ENCODE peak calls at places on chromosome 9, in eight cellular contexts. Q is adipocyte; Y is stromal cell of bone marrow; W is activated T-helper 9 cell treated with anti-CD3 and anti-CD28 coated beads, Interleukin-2, amount 50 U/mL, for 16 hours; T is stimulated activated CD4-positive, alpha-beta T cell treated with anti-CD3 and anti-CD28 coated beads, Interleukin-12 subunit alpha, Interleukin-12 subunit beta, amount 100 ng/mL, for 24 hours; M is breast epithelium; H is left ventricle myocardium inferior; J is uterus. D is an unnamed sample.

GRCh38 chr9:100700689-100701318 is 122.9 kb downstream of the CAVIN4 start:
- DNase-seq in Q (peak; percentile 25), Y (peak; percentile 1), W (no peak), T (no peak), M (no peak), H (no peak), J (no peak), D (peak; percentile 47)

GRCh38 chr9:16025627-16026026 is 472.8 kb downstream of the CCDC171 start:
- DNase-seq in Q (no peak), Y (no peak), W (no peak), T (no peak), M (no peak), H (no peak), J (no peak), D (no peak)

GRCh38 chr9:103537426-103537825 is 542.3 kb downstream of the CYLC2 start:
- DNase-seq in Q (no peak), Y (no peak), W (no peak), T (no peak), M (no peak), H (no peak), J (no peak), D (no peak)

GRCh38 chr9:77532607-77533006 is 115.5 kb downstream of the GNA14 start:
- DNase-seq in Q (no peak), Y (no peak), W (no peak), T (no peak), M (no peak), H (no peak), J (no peak), D (no peak)

GRCh38 chr9:3191715-3192114 is 334.1 kb downstream of the RFX3 start:
- DNase-seq in Q (no peak), Y (no peak), W (no peak), T (no peak), M (no peak), H (no peak), J (no peak), D (no peak)

GRCh38 chr9:77305622-77306365 is 128.5 kb downstream of the VPS13A start:
- DNase-seq in Q (peak; percentile 62), Y (peak; percentile 13), W (no peak), T (no peak), M (no peak), H (no peak), J (no peak), D (no peak)

GRCh38 chr9:107039546-107039945 is 176.6 kb downstream of the ZNF462 start:
- DNase-seq in Q (no peak), Y (peak; percentile 24), W (no peak), T (no peak), M (no peak), H (no peak), J (no peak), D (no peak)

GRCh38 chr9:121235512-121235911 is 32.5 kb upstream of the GSN start:
- DNase-seq in Q (no peak), Y (no peak), W (no peak), T (no peak), M (no peak), H (no peak), J (no peak), D (no peak)

GRCh38 chr9:69173497-69173890 is 583 bp upstream of the TJP2 start:
- DNase-seq in Q (no peak), Y (no peak), W (no peak), T (no peak), M (no peak), H (no peak), J (no peak), D (peak; percentile 48)

GRCh38 chr9:127397722-127398647 is 1.0 kb downstream of the SLC2A8 start:
- DNase-seq in Q (peak; percentile 74), Y (no peak), W (peak; percentile 23), T (no peak), M (no peak), H (peak; percentile 50), J (peak; percentile 57), D (no peak)

GRCh38 chr9:5958273-5958672 is 57.2 kb downstream of the RANBP6 start:
- DNase-seq in Q (no peak), Y (no peak), W (no peak), T (no peak), M (no peak), H (no peak), J (no peak), D (no peak)

GRCh38 chr9:122109035-122109813 is 16.1 kb upstream of the TTLL11 start:
- DNase-seq in Q (no peak), Y (no peak), W (no peak), T (no peak), M (no peak), H (no peak), J (no peak), D (no peak)

GRCh38 chr9:346114-346513 is 131.4 kb downstream of the DOCK8 start:
- DNase-seq in Q (no peak), Y (no peak), W (no peak), T (no peak), M (no peak), H (no peak), J (no peak), D (no peak)

GRCh38 chr9:94918038-94918753 is 191.7 kb downstream of the AOPEP start:
- DNase-seq in Q (no peak), Y (no peak), W (no peak), T (no peak), M (no peak), H (no peak), J (no peak), D (no peak)

GRCh38 chr9:106862115-106862945 is 636 bp upstream of the ZNF462 start:
- DNase-seq in Q (peak; percentile 54), Y (no peak), W (no peak), T (no peak), M (no peak), H (no peak), J (peak; percentile 39), D (peak; percentile 72)

GRCh38 chr9:33458444-33458843 is 11.1 kb upstream of the AQP3 start:
- DNase-seq in Q (no peak), Y (no peak), W (peak; percentile 50), T (peak; percentile 26), M (no peak), H (no peak), J (no peak), D (no peak)

GRCh38 chr9:134452728-134453127 is 126.5 kb downstream of the RXRA start:
- DNase-seq in Q (no peak), Y (no peak), W (no peak), T (no peak), M (no peak), H (no peak), J (no peak), D (no peak)

GRCh38 chr9:91159664-91160121 is 202.0 kb downstream of the AUH start:
- DNase-seq in Q (no peak), Y (no peak), W (no peak), T (no peak), M (no peak), H (peak; percentile 65), J (peak; percentile 45), D (no peak)

GRCh38 chr9:116467740-116468351 is 219.3 kb upstream of the TRIM32 start:
- DNase-seq in Q (no peak), Y (no peak), W (no peak), T (no peak), M (no peak), H (no peak), J (no peak), D (no peak)

GRCh38 chr9:80884180-80884579 is 805.2 kb downstream of the TLE1 start:
- DNase-seq in Q (no peak), Y (no peak), W (no peak), T (no peak), M (no peak), H (no peak), J (no peak), D (no peak)

GRCh38 chr9:108877524-108877923 is 15.5 kb downstream of the ACTL7A start:
- DNase-seq in Q (no peak), Y (no peak), W (no peak), T (no peak), M (no peak), H (no peak), J (no peak), D (no peak)

GRCh38 chr9:15421532-15421931 is 1.1 kb upstream of the SNAPC3 start:
- DNase-seq in Q (no peak), Y (no peak), W (no peak), T (no peak), M (no peak), H (no peak), J (no peak), D (no peak)

GRCh38 chr9:2299156-2299842 is 284.2 kb downstream of the SMARCA2 start:
- DNase-seq in Q (no peak), Y (no peak), W (no peak), T (no peak), M (peak; percentile 78), H (no peak), J (no peak), D (no peak)

GRCh38 chr9:71725590-71726338 is 42.5 kb downstream of the CEMIP2 start:
- DNase-seq in Q (peak; percentile 62), Y (no peak), W (no peak), T (no peak), M (no peak), H (no peak), J (no peak), D (no peak)

GRCh38 chr9:109886617-109887016 is 106.6 kb downstream of the PALM2AKAP2 start:
- DNase-seq in Q (no peak), Y (no peak), W (no peak), T (no peak), M (no peak), H (no peak), J (no peak), D (no peak)

GRCh38 chr9:94922098-94922607 is 195.7 kb downstream of the AOPEP start:
- DNase-seq in Q (peak; percentile 96), Y (no peak), W (no peak), T (no peak), M (no peak), H (no peak), J (peak; percentile 52), D (no peak)

GRCh38 chr9:117488659-117489058 is 73.8 kb upstream of the ASTN2 start:
- DNase-seq in Q (no peak), Y (no peak), W (no peak), T (no peak), M (no peak), H (no peak), J (no peak), D (no peak)

D was measured in Kasumi-1.